ENCODE peak calls at places on chromosomes 7 and 10, in seven cellular contexts. One of them, this sample, is unnamed.

GRCh38 chr10:91603931-91604331 is 28.9 kb downstream of the PPP1R3C start:
- DNase-seq in fibroblast of mammary gland: no peak
- DNase-seq in effector memory CD4-positive, alpha-beta T cell: no peak
- DNase-seq in astrocyte: peak
- DNase-seq in foreskin fibroblast: no peak
- DNase-seq in cardiac muscle cell: no peak
- DNase-seq in adipocyte: peak
- DNase-seq in this sample: no peak

GRCh38 chr10:49167629-49168540 is 20.3 kb downstream of the TMEM273 start:
- DNase-seq in foreskin fibroblast: no peak
- DNase-seq in adipocyte: no peak
- DNase-seq in astrocyte: no peak
- DNase-seq in cardiac muscle cell: no peak
- DNase-seq in fibroblast of mammary gland: no peak
- DNase-seq in effector memory CD4-positive, alpha-beta T cell: no peak
- DNase-seq in this sample: no peak

GRCh38 chr7:84328571-84328970 is 134.0 kb upstream of the SEMA3A start:
- DNase-seq in foreskin fibroblast: peak
- DNase-seq in adipocyte: no peak
- DNase-seq in astrocyte: no peak
- DNase-seq in fibroblast of mammary gland: no peak
- DNase-seq in effector memory CD4-positive, alpha-beta T cell: no peak
- DNase-seq in cardiac muscle cell: no peak
- DNase-seq in this sample: no peak

GRCh38 chr10:24821986-24822385 is 98.3 kb upstream of the ARHGAP21 start:
- DNase-seq in effector memory CD4-positive, alpha-beta T cell: no peak
- DNase-seq in adipocyte: no peak
- DNase-seq in astrocyte: peak
- DNase-seq in fibroblast of mammary gland: peak
- DNase-seq in foreskin fibroblast: peak
- DNase-seq in cardiac muscle cell: no peak
- DNase-seq in this sample: no peak

GRCh38 chr7:77258014-77258413 is 58.4 kb upstream of the FGL2 start:
- DNase-seq in cardiac muscle cell: no peak
- DNase-seq in effector memory CD4-positive, alpha-beta T cell: no peak
- DNase-seq in fibroblast of mammary gland: peak
- DNase-seq in astrocyte: no peak
- DNase-seq in foreskin fibroblast: peak
- DNase-seq in adipocyte: no peak
- DNase-seq in this sample: peak

GRCh38 chr7:3158501-3158900 is 114.8 kb upstream of the CARD11 start:
- DNase-seq in cardiac muscle cell: no peak
- DNase-seq in astrocyte: no peak
- DNase-seq in adipocyte: no peak
- DNase-seq in foreskin fibroblast: peak
- DNase-seq in effector memory CD4-positive, alpha-beta T cell: no peak
- DNase-seq in fibroblast of mammary gland: peak
- DNase-seq in this sample: no peak

GRCh38 chr7:126083014-126083413 is 1153.4 kb upstream of the POT1 start:
- DNase-seq in foreskin fibroblast: no peak
- DNase-seq in adipocyte: no peak
- DNase-seq in fibroblast of mammary gland: no peak
- DNase-seq in effector memory CD4-positive, alpha-beta T cell: no peak
- DNase-seq in cardiac muscle cell: no peak
- DNase-seq in astrocyte: no peak
- DNase-seq in this sample: no peak

GRCh38 chr7:90675982-90676381 is 79.9 kb downstream of the CDK14 start:
- DNase-seq in cardiac muscle cell: no peak
- DNase-seq in astrocyte: no peak
- DNase-seq in foreskin fibroblast: no peak
- DNase-seq in effector memory CD4-positive, alpha-beta T cell: no peak
- DNase-seq in adipocyte: no peak
- DNase-seq in fibroblast of mammary gland: no peak
- DNase-seq in this sample: no peak

GRCh38 chr7:2001601-2002442 is 230.9 kb downstream of the MAD1L1 start:
- DNase-seq in astrocyte: no peak
- DNase-seq in fibroblast of mammary gland: no peak
- DNase-seq in foreskin fibroblast: no peak
- DNase-seq in cardiac muscle cell: no peak
- DNase-seq in adipocyte: no peak
- DNase-seq in effector memory CD4-positive, alpha-beta T cell: no peak
- DNase-seq in this sample: no peak

GRCh38 chr7:120460928-120461327 is 188.0 kb downstream of the KCND2 start:
- DNase-seq in foreskin fibroblast: no peak
- DNase-seq in adipocyte: no peak
- DNase-seq in fibroblast of mammary gland: no peak
- DNase-seq in cardiac muscle cell: no peak
- DNase-seq in astrocyte: no peak
- DNase-seq in effector memory CD4-positive, alpha-beta T cell: no peak
- DNase-seq in this sample: no peak

GRCh38 chr7:80153446-80153845 is 18.8 kb downstream of the GNAI1 start:
- DNase-seq in foreskin fibroblast: peak
- DNase-seq in effector memory CD4-positive, alpha-beta T cell: no peak
- DNase-seq in cardiac muscle cell: no peak
- DNase-seq in fibroblast of mammary gland: peak
- DNase-seq in adipocyte: peak
- DNase-seq in astrocyte: peak
- DNase-seq in this sample: no peak

GRCh38 chr7:80147543-80148376 is 13.1 kb downstream of the GNAI1 start:
- DNase-seq in effector memory CD4-positive, alpha-beta T cell: no peak
- DNase-seq in cardiac muscle cell: no peak
- DNase-seq in fibroblast of mammary gland: peak
- DNase-seq in foreskin fibroblast: peak
- DNase-seq in astrocyte: peak
- DNase-seq in adipocyte: peak
- DNase-seq in this sample: no peak

GRCh38 chr7:80150621-80151273 is 16.1 kb downstream of the GNAI1 start:
- DNase-seq in cardiac muscle cell: no peak
- DNase-seq in foreskin fibroblast: peak
- DNase-seq in effector memory CD4-positive, alpha-beta T cell: no peak
- DNase-seq in adipocyte: peak
- DNase-seq in fibroblast of mammary gland: peak
- DNase-seq in astrocyte: peak
- DNase-seq in this sample: no peak

GRCh38 chr7:80154656-80155325 is 20.2 kb downstream of the GNAI1 start:
- DNase-seq in effector memory CD4-positive, alpha-beta T cell: no peak
- DNase-seq in adipocyte: peak
- DNase-seq in astrocyte: no peak
- DNase-seq in foreskin fibroblast: peak
- DNase-seq in fibroblast of mammary gland: peak
- DNase-seq in cardiac muscle cell: no peak
- DNase-seq in this sample: no peak

DNA sequence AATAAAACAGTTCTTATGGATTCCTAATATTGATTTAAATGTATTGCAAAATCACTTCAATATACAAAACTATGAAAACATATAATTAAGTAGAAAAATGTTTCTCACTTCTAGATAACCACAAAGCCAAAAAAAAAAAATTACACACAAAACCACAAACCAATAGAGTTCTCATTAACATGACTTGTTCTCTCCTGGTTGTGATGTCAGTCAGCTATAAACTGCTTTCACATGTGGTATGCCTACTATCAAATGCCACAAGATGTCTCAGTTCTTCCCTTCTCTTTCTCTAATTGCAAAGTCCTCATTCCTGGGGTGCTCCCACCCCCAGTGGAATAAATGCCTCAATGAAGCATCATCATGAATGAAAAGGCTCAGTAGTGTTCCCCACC is 16.6 kb downstream of the GNAI1 start:
- DNase-seq in astrocyte: peak
- DNase-seq in adipocyte: peak
- DNase-seq in cardiac muscle cell: no peak
- DNase-seq in foreskin fibroblast: peak
- DNase-seq in fibroblast of mammary gland: peak
- DNase-seq in effector memory CD4-positive, alpha-beta T cell: no peak
- DNase-seq in this sample: no peak
- H3K4me3 ChIP-seq in astrocyte: no peak
- H3K4me3 ChIP-seq in adipocyte: peak
- H3K4me3 ChIP-seq in cardiac muscle cell: no peak
- H3K4me3 ChIP-seq in foreskin fibroblast: no peak
- H3K4me3 ChIP-seq in fibroblast of mammary gland: no peak
- H3K4me3 ChIP-seq in effector memory CD4-positive, alpha-beta T cell: no peak
- H3K4me3 ChIP-seq in this sample: no peak

DNA sequence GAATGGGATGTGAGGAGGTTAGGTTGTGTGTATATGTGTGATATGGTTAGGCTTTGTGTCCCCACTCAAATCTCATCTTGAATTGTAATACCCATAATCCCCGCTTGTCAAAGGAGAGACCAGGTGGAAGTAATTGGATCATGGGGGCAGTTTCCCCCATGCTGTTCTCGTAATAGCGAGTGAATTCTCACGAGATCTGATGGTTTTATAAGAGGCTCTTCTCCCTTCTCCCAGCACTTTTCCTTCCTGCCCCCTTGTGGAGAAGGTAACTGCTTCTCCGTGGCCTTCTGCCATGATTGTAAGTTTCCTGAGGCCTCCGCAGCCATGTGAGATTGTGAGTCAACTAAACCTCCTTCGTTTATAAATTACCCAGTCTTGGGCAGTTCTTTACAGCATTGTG is 47.3 kb downstream of the NPVF start:
- DNase-seq in foreskin fibroblast: peak
- DNase-seq in fibroblast of mammary gland: peak
- DNase-seq in adipocyte: no peak
- DNase-seq in astrocyte: no peak
- DNase-seq in effector memory CD4-positive, alpha-beta T cell: no peak
- DNase-seq in cardiac muscle cell: no peak
- DNase-seq in this sample: no peak
- H3K4me3 ChIP-seq in foreskin fibroblast: peak
- H3K4me3 ChIP-seq in fibroblast of mammary gland: no peak
- H3K4me3 ChIP-seq in adipocyte: peak
- H3K4me3 ChIP-seq in astrocyte: no peak
- H3K4me3 ChIP-seq in effector memory CD4-positive, alpha-beta T cell: peak
- H3K4me3 ChIP-seq in cardiac muscle cell: no peak
- H3K4me3 ChIP-seq in this sample: no peak

GRCh38 chr10:68828833-68829232 is 1.5 kb downstream of the STOX1 start:
- DNase-seq in foreskin fibroblast: no peak
- DNase-seq in fibroblast of mammary gland: no peak
- DNase-seq in adipocyte: no peak
- DNase-seq in effector memory CD4-positive, alpha-beta T cell: no peak
- DNase-seq in cardiac muscle cell: no peak
- DNase-seq in astrocyte: no peak
- DNase-seq in this sample: no peak
- H3K4me3 ChIP-seq in foreskin fibroblast: no peak
- H3K4me3 ChIP-seq in fibroblast of mammary gland: no peak
- H3K4me3 ChIP-seq in adipocyte: no peak
- H3K4me3 ChIP-seq in effector memory CD4-positive, alpha-beta T cell: no peak
- H3K4me3 ChIP-seq in cardiac muscle cell: no peak
- H3K4me3 ChIP-seq in astrocyte: no peak
- H3K4me3 ChIP-seq in this sample: no peak

GRCh38 chr10:119817991-119818888 is 54.4 kb downstream of the MCMBP start:
- DNase-seq in foreskin fibroblast: peak
- DNase-seq in adipocyte: no peak
- DNase-seq in effector memory CD4-positive, alpha-beta T cell: no peak
- DNase-seq in astrocyte: peak
- DNase-seq in fibroblast of mammary gland: peak
- DNase-seq in cardiac muscle cell: peak
- DNase-seq in this sample: no peak
- H3K4me3 ChIP-seq in foreskin fibroblast: peak
- H3K4me3 ChIP-seq in adipocyte: peak
- H3K4me3 ChIP-seq in effector memory CD4-positive, alpha-beta T cell: no peak
- H3K4me3 ChIP-seq in astrocyte: peak
- H3K4me3 ChIP-seq in fibroblast of mammary gland: peak
- H3K4me3 ChIP-seq in cardiac muscle cell: peak
- H3K4me3 ChIP-seq in this sample: no peak

GRCh38 chr7:55377162-55377810 is 12.1 kb downstream of the LANCL2 start:
- DNase-seq in cardiac muscle cell: no peak
- DNase-seq in adipocyte: no peak
- DNase-seq in effector memory CD4-positive, alpha-beta T cell: no peak
- DNase-seq in astrocyte: no peak
- DNase-seq in foreskin fibroblast: no peak
- DNase-seq in fibroblast of mammary gland: no peak
- DNase-seq in this sample: no peak
- H3K4me3 ChIP-seq in cardiac muscle cell: no peak
- H3K4me3 ChIP-seq in adipocyte: no peak
- H3K4me3 ChIP-seq in effector memory CD4-positive, alpha-beta T cell: no peak
- H3K4me3 ChIP-seq in astrocyte: no peak
- H3K4me3 ChIP-seq in foreskin fibroblast: no peak
- H3K4me3 ChIP-seq in fibroblast of mammary gland: no peak
- H3K4me3 ChIP-seq in this sample: no peak

GRCh38 chr10:110996256-110996655 is 76.9 kb downstream of the SHOC2 start:
- DNase-seq in astrocyte: no peak
- DNase-seq in adipocyte: no peak
- DNase-seq in effector memory CD4-positive, alpha-beta T cell: no peak
- DNase-seq in foreskin fibroblast: no peak
- DNase-seq in cardiac muscle cell: no peak
- DNase-seq in fibroblast of mammary gland: no peak
- DNase-seq in this sample: no peak

GRCh38 chr10:110992011-110992800 is 72.8 kb downstream of the SHOC2 start:
- DNase-seq in fibroblast of mammary gland: peak
- DNase-seq in adipocyte: no peak
- DNase-seq in foreskin fibroblast: peak
- DNase-seq in effector memory CD4-positive, alpha-beta T cell: no peak
- DNase-seq in astrocyte: peak
- DNase-seq in cardiac muscle cell: no peak
- DNase-seq in this sample: no peak

GRCh38 chr10:110994406-110994805 is 75.0 kb downstream of the SHOC2 start:
- DNase-seq in adipocyte: no peak
- DNase-seq in fibroblast of mammary gland: no peak
- DNase-seq in effector memory CD4-positive, alpha-beta T cell: no peak
- DNase-seq in cardiac muscle cell: no peak
- DNase-seq in foreskin fibroblast: no peak
- DNase-seq in astrocyte: no peak
- DNase-seq in this sample: no peak

GRCh38 chr10:110995301-110995700 is 75.9 kb downstream of the SHOC2 start:
- DNase-seq in fibroblast of mammary gland: no peak
- DNase-seq in astrocyte: no peak
- DNase-seq in adipocyte: no peak
- DNase-seq in effector memory CD4-positive, alpha-beta T cell: no peak
- DNase-seq in foreskin fibroblast: no peak
- DNase-seq in cardiac muscle cell: no peak
- DNase-seq in this sample: no peak

DNA sequence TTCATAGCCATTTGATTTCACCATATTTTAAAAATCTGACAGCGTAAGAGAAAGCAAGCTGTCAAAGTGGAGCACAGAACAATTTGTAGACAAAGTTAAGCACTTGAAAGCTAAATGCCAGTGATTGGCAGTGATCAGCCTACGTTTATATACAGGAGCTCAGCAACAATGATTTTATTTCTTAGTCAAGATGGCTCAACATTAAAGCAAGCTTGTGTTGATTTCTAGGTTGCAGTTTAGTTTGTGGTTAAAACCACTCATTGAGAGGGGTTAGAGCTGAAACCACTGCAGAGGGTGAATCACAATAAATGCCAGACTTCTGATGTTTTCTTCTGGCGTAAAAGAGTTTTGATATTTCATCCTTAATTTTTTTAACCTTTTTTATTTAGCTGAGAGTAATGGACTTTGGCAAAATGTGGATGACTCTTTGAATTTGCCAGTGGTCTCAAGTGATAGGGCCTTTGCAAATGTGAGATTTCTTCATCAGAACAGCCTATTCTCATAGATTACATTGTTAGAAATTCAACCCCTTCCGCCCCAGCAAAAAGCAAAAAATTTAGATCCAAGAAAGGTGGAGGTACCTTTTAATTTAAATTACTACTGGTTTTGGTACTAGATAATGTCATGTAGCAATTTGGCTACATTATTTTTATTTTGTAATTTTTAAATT is 73.8 kb downstream of the SHOC2 start:
- DNase-seq in astrocyte: peak
- DNase-seq in fibroblast of mammary gland: peak
- DNase-seq in adipocyte: peak
- DNase-seq in cardiac muscle cell: no peak
- DNase-seq in effector memory CD4-positive, alpha-beta T cell: no peak
- DNase-seq in foreskin fibroblast: peak
- DNase-seq in this sample: peak
- H3K4me3 ChIP-seq in astrocyte: no peak
- H3K4me3 ChIP-seq in fibroblast of mammary gland: no peak
- H3K4me3 ChIP-seq in adipocyte: no peak
- H3K4me3 ChIP-seq in cardiac muscle cell: no peak
- H3K4me3 ChIP-seq in effector memory CD4-positive, alpha-beta T cell: no peak
- H3K4me3 ChIP-seq in foreskin fibroblast: no peak
- H3K4me3 ChIP-seq in this sample: no peak